ENCODE peak calls at places on chromosome 4, in six cellular contexts. H, M, X, Q, L and P are unnamed samples.

GRCh38 chr4:125765936-125766335 is 451.2 kb downstream of the FAT4 start:
- DNase-seq in H (no peak), M (peak), X (no peak), Q (no peak), L (no peak), P (peak)

GRCh38 chr4:141896687-141897086 is 260.3 kb downstream of the IL15 start:
- DNase-seq in H (no peak), M (no peak), X (no peak), Q (no peak), L (no peak), P (peak)

GRCh38 chr4:88018471-88018870 is 11.0 kb downstream of the PKD2 start:
- DNase-seq in H (no peak), M (peak), X (no peak), Q (peak), L (no peak), P (peak)

GRCh38 chr4:142656178-142656577 is 189.9 kb downstream of the INPP4B start:
- DNase-seq in H (peak), M (no peak), X (no peak), Q (peak), L (no peak), P (peak)

GRCh38 chr4:117010695-117011094 is 74.7 kb downstream of the TRAM1L1 start:
- DNase-seq in H (no peak), M (no peak), X (no peak), Q (peak), L (no peak), P (no peak)

GRCh38 chr4:102139132-102139573 is 206.1 kb downstream of the SLC39A8 start:
- DNase-seq in H (peak), M (peak), X (no peak), Q (peak), L (no peak), P (peak)

GRCh38 chr4:61517144-61517543 is 317.0 kb downstream of the ADGRL3 start:
- DNase-seq in H (no peak), M (no peak), X (no peak), Q (no peak), L (no peak), P (no peak)

GRCh38 chr4:825969-826330 is at the start of gene CPLX1:
- DNase-seq in H (no peak), M (no peak), X (peak), Q (no peak), L (no peak), P (no peak)

GRCh38 chr4:105283501-105283900 is 136.8 kb downstream of the TET2 start:
- DNase-seq in H (no peak), M (peak), X (no peak), Q (peak), L (no peak), P (peak)

GRCh38 chr4:18020671-18021469 is 685 bp downstream of the LCORL start:
- DNase-seq in H (peak), M (peak), X (peak), Q (peak), L (peak), P (peak)

GRCh38 chr4:112510468-112511293 is 5.3 kb downstream of the NEUROG2 start:
- DNase-seq in H (no peak), M (no peak), X (no peak), Q (no peak), L (no peak), P (no peak)

GRCh38 chr4:108210989-108211725 is 42.4 kb upstream of the LEF1 start:
- DNase-seq in H (no peak), M (no peak), X (no peak), Q (peak), L (no peak), P (peak)

GRCh38 chr4:104163820-104164219 is 330.9 kb downstream of the CXXC4 start:
- DNase-seq in H (no peak), M (no peak), X (no peak), Q (peak), L (no peak), P (peak)

GRCh38 chr4:90495936-90496335 is 368.7 kb downstream of the CCSER1 start:
- DNase-seq in H (peak), M (no peak), X (no peak), Q (no peak), L (no peak), P (no peak)

GRCh38 chr4:5747746-5748365 is 36.9 kb downstream of the EVC start:
- DNase-seq in H (no peak), M (peak), X (no peak), Q (peak), L (no peak), P (peak)

GRCh38 chr4:3476936-3477749 is 14.0 kb downstream of the DOK7 start:
- DNase-seq in H (no peak), M (no peak), X (no peak), Q (no peak), L (no peak), P (no peak)

GRCh38 chr4:175970072-175970471 is 95.6 kb upstream of the WDR17 start:
- DNase-seq in H (no peak), M (no peak), X (no peak), Q (no peak), L (no peak), P (no peak)

GRCh38 chr4:134700251-134700650 is 498.7 kb upstream of the PABPC4L start:
- DNase-seq in H (no peak), M (no peak), X (no peak), Q (no peak), L (no peak), P (no peak)

GRCh38 chr4:153269223-153269990 is 65.2 kb downstream of the TRIM2 start:
- DNase-seq in H (no peak), M (no peak), X (no peak), Q (no peak), L (no peak), P (no peak)

GRCh38 chr4:3766791-3767561 is 791 bp downstream of the ADRA2C start:
- DNase-seq in H (no peak), M (no peak), X (no peak), Q (no peak), L (peak), P (peak)

GRCh38 chr4:113878718-113879117 is 100.7 kb downstream of the ARSJ start:
- DNase-seq in H (peak), M (peak), X (no peak), Q (peak), L (peak), P (peak)

GRCh38 chr4:31366041-31366440 is 645.9 kb downstream of the PCDH7 start:
- DNase-seq in H (no peak), M (no peak), X (no peak), Q (peak), L (no peak), P (peak)

GRCh38 chr4:83699358-83699757 is 163.4 kb downstream of the GPAT3 start:
- DNase-seq in H (no peak), M (no peak), X (no peak), Q (no peak), L (no peak), P (no peak)

GRCh38 chr4:98430708-98431403 is 169.7 kb downstream of the RAP1GDS1 start:
- DNase-seq in H (peak), M (peak), X (no peak), Q (peak), L (no peak), P (peak)

GRCh38 chr4:18636001-18636680 is 614.6 kb upstream of the LCORL start:
- DNase-seq in H (no peak), M (no peak), X (no peak), Q (no peak), L (no peak), P (no peak)

GRCh38 chr4:55865228-55865806 is 11.9 kb downstream of the EXOC1 start:
- DNase-seq in H (no peak), M (peak), X (no peak), Q (peak), L (no peak), P (peak)

GRCh38 chr4:78659264-78659663 is 107.7 kb downstream of the ANXA3 start:
- DNase-seq in H (no peak), M (peak), X (peak), Q (peak), L (no peak), P (peak)

GRCh38 chr4:55125087-55125721 is at the start of gene KDR:
- DNase-seq in H (no peak), M (peak), X (peak), Q (peak), L (no peak), P (peak)

GRCh38 chr4:20987191-20987590 is 286.9 kb downstream of the PACRGL start:
- DNase-seq in H (no peak), M (no peak), X (no peak), Q (no peak), L (no peak), P (no peak)

GRCh38 chr4:146134761-146135160 is 40.8 kb upstream of the LSM6 start:
- DNase-seq in H (no peak), M (no peak), X (no peak), Q (peak), L (no peak), P (peak)

GRCh38 chr4:156783963-156784362 is 187.6 kb downstream of the PDGFC start:
- DNase-seq in H (no peak), M (no peak), X (no peak), Q (no peak), L (no peak), P (no peak)

GRCh38 chr4:153804742-153805141 is 15.9 kb upstream of the SFRP2 start:
- DNase-seq in H (no peak), M (peak), X (no peak), Q (no peak), L (no peak), P (peak)

GRCh38 chr4:183430317-183430986 is 14.0 kb upstream of the CDKN2AIP start:
- DNase-seq in H (no peak), M (no peak), X (no peak), Q (no peak), L (no peak), P (no peak)

GRCh38 chr4:111136438-111136837 is 513.6 kb upstream of the PITX2 start:
- DNase-seq in H (peak), M (peak), X (no peak), Q (peak), L (no peak), P (peak)

GRCh38 chr4:38058186-38058585 is 98.0 kb downstream of the PTTG2 start:
- DNase-seq in H (no peak), M (no peak), X (no peak), Q (no peak), L (no peak), P (no peak)

GRCh38 chr4:98586231-98586630 is 72.2 kb downstream of the TSPAN5 start:
- DNase-seq in H (no peak), M (no peak), X (no peak), Q (no peak), L (no peak), P (no peak)

GRCh38 chr4:92012899-92013867 is 290.6 kb upstream of the GRID2 start:
- DNase-seq in H (peak), M (no peak), X (no peak), Q (no peak), L (no peak), P (no peak)
- H3K4me3 ChIP-seq in H (no peak), M (no peak), X (no peak), Q (no peak), L (no peak), P (no peak)

DNA sequence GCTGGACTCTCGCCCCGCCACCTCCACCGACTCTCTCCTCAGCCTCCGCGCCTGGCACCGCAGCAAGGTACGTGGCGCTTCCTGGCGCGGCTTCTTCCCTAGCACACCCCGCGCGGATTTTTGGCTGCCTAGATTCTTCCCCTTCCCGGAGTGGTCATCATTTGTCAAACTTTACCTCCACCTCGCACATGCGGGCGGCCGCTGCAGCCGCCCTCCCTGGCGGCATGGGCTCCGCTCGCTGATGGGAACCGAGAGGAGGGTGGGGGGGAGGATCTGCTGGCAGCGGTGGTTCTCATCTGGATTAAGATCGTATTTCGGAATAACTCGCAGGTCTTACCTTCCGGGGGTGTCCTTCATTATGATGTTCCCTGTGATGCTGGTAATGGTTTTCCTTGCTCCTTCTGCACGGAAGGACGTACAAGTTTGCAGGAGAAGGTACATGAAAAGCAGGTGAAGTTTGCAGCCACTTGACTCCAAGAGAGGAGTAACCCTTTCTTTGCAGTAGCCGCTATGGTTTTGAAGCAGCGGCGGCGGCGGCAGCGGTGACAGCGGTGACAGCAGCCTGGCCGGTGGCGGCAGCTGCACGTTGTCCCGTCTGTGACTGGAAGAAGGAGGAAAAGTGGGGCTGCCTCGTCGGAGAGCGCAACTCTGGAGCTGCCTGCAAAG is 2183.9 kb upstream of the TENM3 start:
- DNase-seq in H (no peak), M (no peak), X (peak), Q (peak), L (no peak), P (no peak)
- TF ChIP-seq CTCF in H (no peak), M (no peak), X (no peak), Q (no peak), L (no peak), P (no peak)

GRCh38 chr4:124708517-124709300 is 3.8 kb downstream of the ANKRD50 start:
- DNase-seq in H (no peak), M (peak), X (no peak), Q (peak), L (no peak), P (peak)
- H3K4me3 ChIP-seq in H (no peak), M (peak), X (no peak), Q (peak), L (no peak), P (no peak)

GRCh38 chr4:8840006-8840793 is 31.4 kb downstream of the HMX1 start:
- DNase-seq in H (no peak), M (no peak), X (no peak), Q (no peak), L (peak), P (no peak)
- TF ChIP-seq CTCF in H (no peak), M (no peak), X (no peak), Q (no peak), L (no peak), P (no peak)

GRCh38 chr4:169618986-169619385 is 1.4 kb upstream of the CLCN3 start:
- DNase-seq in H (no peak), M (no peak), X (no peak), Q (no peak), L (no peak), P (no peak)
- H3K4me3 ChIP-seq in H (peak), M (no peak), X (no peak), Q (no peak), L (peak), P (no peak)

DNA sequence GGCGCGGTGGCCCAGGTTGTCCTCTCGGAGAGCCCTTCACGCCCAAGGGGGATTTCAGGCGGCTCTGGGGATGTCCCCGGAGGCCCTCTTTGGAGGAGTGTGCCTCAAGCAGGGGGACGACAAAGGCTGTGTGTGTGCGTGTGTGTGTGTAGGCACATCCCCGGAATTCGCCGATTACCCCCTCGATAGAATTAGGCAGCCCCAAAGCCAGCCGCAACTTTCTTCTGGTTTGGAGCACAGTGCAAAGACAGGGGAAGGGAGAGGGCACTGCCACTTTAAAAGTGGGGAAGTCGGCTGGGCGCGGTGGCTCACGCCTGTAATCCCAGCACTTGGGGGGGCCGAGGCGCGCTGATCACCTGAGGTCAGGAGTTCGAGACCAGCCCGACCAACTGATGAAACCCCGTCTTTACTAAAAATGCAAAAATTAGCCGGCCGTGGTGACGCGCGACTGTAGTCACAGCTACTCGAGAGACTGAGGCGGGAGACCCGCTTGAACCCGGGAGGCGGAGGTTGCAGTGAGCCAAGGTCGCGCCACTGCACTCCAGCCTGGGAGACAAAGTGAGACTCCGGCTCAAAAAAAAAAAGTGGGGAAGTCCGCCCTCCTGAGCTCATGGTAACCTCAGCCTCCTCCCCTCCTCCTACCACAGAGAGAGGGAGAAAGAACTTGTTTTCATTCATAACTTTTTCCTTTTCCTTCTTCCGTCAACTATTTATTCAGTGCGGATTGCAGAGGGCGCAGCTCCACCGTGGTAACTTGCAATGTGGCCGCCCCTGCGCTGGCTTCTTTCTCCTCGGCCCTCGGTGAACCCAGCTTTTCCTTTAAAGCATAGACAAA is 2.4 kb downstream of the SPRY1 start:
- DNase-seq in H (peak), M (peak), X (peak), Q (peak), L (peak), P (peak)
- TF ChIP-seq CTCF in H (peak), M (peak), X (no peak), Q (no peak), L (no peak), P (peak)

GRCh38 chr4:107213880-107214279 is 177.8 kb upstream of the DKK2 start:
- DNase-seq in H (no peak), M (peak), X (no peak), Q (peak), L (no peak), P (peak)

GRCh38 chr4:107215222-107215621 is 179.1 kb upstream of the DKK2 start:
- DNase-seq in H (no peak), M (no peak), X (no peak), Q (no peak), L (no peak), P (no peak)

GRCh38 chr4:107212565-107212964 is 176.5 kb upstream of the DKK2 start:
- DNase-seq in H (no peak), M (no peak), X (no peak), Q (no peak), L (no peak), P (no peak)

GRCh38 chr4:107213410-107213809 is 177.3 kb upstream of the DKK2 start:
- DNase-seq in H (no peak), M (peak), X (no peak), Q (peak), L (no peak), P (peak)

DNA sequence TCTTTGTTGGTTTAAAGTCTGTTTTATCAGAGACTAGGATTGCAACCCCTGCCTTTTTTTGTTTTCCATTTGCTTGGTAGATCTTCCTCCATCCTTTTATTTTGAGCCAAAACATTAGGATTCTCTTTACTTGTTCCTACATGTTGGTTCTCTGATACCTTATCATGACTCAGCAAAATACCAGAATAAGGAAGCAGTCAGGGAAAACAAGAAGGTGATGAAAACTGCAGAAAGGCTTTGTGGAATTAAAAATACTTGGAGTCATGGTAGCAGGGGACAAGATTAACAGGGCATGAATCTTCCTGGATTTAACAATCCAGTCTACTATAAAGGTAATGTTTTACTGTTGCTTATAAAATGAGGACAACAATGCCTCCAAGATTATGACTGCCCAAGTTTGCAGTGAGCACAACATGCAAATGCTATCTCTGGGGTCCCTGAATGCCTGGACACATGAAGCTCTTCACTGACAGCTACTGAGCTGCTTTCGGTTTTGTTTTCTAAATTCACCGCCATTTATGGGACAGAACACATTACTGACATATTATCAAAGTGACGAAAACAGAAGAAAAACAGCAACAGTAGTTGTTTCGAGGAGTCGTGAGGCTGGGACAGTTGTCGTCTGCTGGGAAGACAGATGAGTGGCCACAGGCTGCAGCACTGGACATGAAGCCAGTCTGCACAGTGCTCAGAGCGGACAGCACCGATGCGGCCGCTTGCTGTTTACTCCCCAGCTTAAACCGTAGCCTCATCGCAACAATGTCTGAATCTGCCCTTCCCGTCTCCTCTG is 174.5 kb upstream of the DKK2 start:
- DNase-seq in H (no peak), M (peak), X (no peak), Q (peak), L (no peak), P (peak)
- H3K4me3 ChIP-seq in H (no peak), M (peak), X (no peak), Q (peak), L (peak), P (no peak)

DNA sequence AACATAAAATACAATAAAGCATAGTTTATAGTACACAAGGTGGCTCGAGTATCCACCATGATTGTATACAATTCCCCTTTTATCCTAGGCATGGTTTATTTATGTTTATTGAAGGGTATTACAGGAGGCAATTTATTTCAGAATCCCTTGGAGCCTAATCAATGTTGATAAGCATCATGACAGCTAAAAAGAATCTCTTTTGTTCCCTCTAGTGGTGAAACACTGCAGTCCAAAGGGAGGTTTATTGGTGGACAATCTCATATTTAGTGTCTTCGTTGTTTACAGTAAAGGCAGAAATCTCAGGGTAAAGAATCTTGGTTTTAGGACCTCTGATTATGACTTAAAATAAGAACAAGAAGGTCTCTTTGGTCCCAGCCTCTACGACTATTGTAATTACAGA is 1712.5 kb downstream of the C4orf33 start:
- DNase-seq in H (peak), M (no peak), X (no peak), Q (no peak), L (no peak), P (peak)
- TF ChIP-seq CTCF in H (peak), M (peak), X (peak), Q (peak), L (peak), P (peak)

GRCh38 chr4:115159141-115159540 is 45.7 kb upstream of the NDST4 start:
- DNase-seq in H (no peak), M (peak), X (no peak), Q (peak), L (no peak), P (peak)
- H3K4me3 ChIP-seq in H (no peak), M (no peak), X (no peak), Q (no peak), L (no peak), P (no peak)